ENCODE peak calls at places on chromosome 12, in four cellular contexts. J, Z, H and I are unnamed samples.
A peak's percentile ranks its signal among the peaks of the same experiment; 100 is the strongest.

GRCh38 chr12:90064759-90065158 is 356.1 kb upstream of the ATP2B1 start:
- DNase-seq in J (no peak), Z (no peak), H (no peak), I (no peak)

GRCh38 chr12:12327802-12328201 is 22.2 kb downstream of the MANSC1 start:
- DNase-seq in J (peak; percentile 71), Z (no peak), H (peak; percentile 35), I (no peak)

GRCh38 chr12:109736552-109737108 is 23.0 kb downstream of the FAM222A start:
- DNase-seq in J (peak; percentile 91), Z (peak; percentile 57), H (no peak), I (peak; percentile 28)

GRCh38 chr12:62292761-62293446 is 32.7 kb downstream of the USP15 start:
- DNase-seq in J (no peak), Z (no peak), H (no peak), I (no peak)

GRCh38 chr12:92899388-92900001 is 29.6 kb downstream of the EEA1 start:
- DNase-seq in J (no peak), Z (peak; percentile 94), H (peak; percentile 33), I (peak; percentile 95)

GRCh38 chr12:106192659-106193403 is 54.1 kb upstream of the NUAK1 start:
- DNase-seq in J (no peak), Z (no peak), H (no peak), I (no peak)

GRCh38 chr12:44618960-44619359 is 257.2 kb downstream of the NELL2 start:
- DNase-seq in J (no peak), Z (no peak), H (no peak), I (no peak)

GRCh38 chr12:109264095-109264942 is 44.8 kb downstream of the FOXN4 start:
- DNase-seq in J (peak; percentile 89), Z (peak; percentile 90), H (peak; percentile 62), I (no peak)

GRCh38 chr12:132139912-132140311 is 4.2 kb downstream of the DDX51 start:
- DNase-seq in J (no peak), Z (no peak), H (no peak), I (no peak)

GRCh38 chr12:59459966-59460365 is 135.9 kb upstream of the SLC16A7 start:
- DNase-seq in J (no peak), Z (no peak), H (no peak), I (peak; percentile 34)

GRCh38 chr12:28130625-28131598 is 59.3 kb upstream of the CCDC91 start:
- DNase-seq in J (no peak), Z (peak; percentile 64), H (no peak), I (peak; percentile 100)

GRCh38 chr12:91094036-91094660 is 17.1 kb downstream of the LUM start:
- DNase-seq in J (no peak), Z (no peak), H (no peak), I (peak; percentile 43)

GRCh38 chr12:27304856-27305255 is 27.8 kb upstream of the BMAL2 start:
- DNase-seq in J (no peak), Z (no peak), H (no peak), I (no peak)

GRCh38 chr12:7872565-7873304 is at the start of gene SLC2A14:
- DNase-seq in J (peak; percentile 16), Z (no peak), H (no peak), I (no peak)

GRCh38 chr12:124685689-124685993 is 118.2 kb upstream of the NCOR2 start:
- DNase-seq in J (no peak), Z (no peak), H (no peak), I (peak; percentile 47)

GRCh38 chr12:115144425-115144824 is 460.4 kb upstream of the TBX3 start:
- DNase-seq in J (no peak), Z (no peak), H (no peak), I (no peak)

GRCh38 chr12:26195250-26195640 is at the start of gene SSPN:
- DNase-seq in J (peak; percentile 77), Z (peak; percentile 91), H (peak; percentile 34), I (no peak)

GRCh38 chr12:115630133-115630532 is 647.4 kb downstream of the MED13L start:
- DNase-seq in J (no peak), Z (no peak), H (no peak), I (no peak)

GRCh38 chr12:55931317-55931779 is 386 bp downstream of the DGKA start:
- DNase-seq in J (no peak), Z (no peak), H (no peak), I (no peak)

GRCh38 chr12:93733358-93733757 is 56.2 kb downstream of the CRADD start:
- DNase-seq in J (no peak), Z (peak; percentile 74), H (no peak), I (no peak)

GRCh38 chr12:117143008-117143532 is 43.9 kb upstream of the TESC start:
- DNase-seq in J (no peak), Z (no peak), H (peak; percentile 53), I (peak; percentile 83)

GRCh38 chr12:29768372-29768771 is 15.4 kb downstream of the TMTC1 start:
- DNase-seq in J (no peak), Z (no peak), H (no peak), I (no peak)

GRCh38 chr12:89244536-89244935 is 107.8 kb downstream of the DUSP6 start:
- DNase-seq in J (no peak), Z (no peak), H (no peak), I (peak; percentile 40)

GRCh38 chr12:42315108-42315507 is 10.8 kb downstream of the ZCRB1 start:
- DNase-seq in J (no peak), Z (no peak), H (no peak), I (no peak)

GRCh38 chr12:27868165-27868564 is 88.1 kb upstream of the MANSC4 start:
- DNase-seq in J (no peak), Z (no peak), H (no peak), I (peak; percentile 61)

DNA sequence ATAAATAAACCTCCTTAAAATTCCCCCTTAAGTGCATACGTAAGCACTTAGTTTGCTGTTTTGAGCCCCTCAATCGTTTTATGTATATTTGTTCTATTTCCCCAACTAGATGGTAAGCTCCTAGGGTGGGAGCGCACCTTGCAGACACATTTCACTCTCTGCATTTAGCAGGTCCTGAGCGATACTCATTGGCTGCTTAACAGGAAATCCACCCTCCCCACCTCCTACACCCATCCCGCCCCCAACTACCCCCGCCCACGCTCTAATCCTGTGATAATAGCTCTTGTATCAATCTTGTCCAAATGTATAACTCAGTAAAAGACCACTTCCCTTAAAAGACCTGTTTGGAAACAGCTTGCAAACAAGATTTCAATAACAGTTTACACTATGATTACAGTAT is 8.2 kb downstream of the LPAR5 start:
- DNase-seq in J (no peak), Z (no peak), H (no peak), I (no peak)
- H3K4me1 ChIP-seq in J (no peaks in the 10 kb centered on the region), Z (no peaks in the 10 kb centered on the region), H (no peaks in the 10 kb centered on the region), I (peaks cover 8% of the 10 kb centered on the region)

GRCh38 chr12:130816055-130816454 is 23.0 kb downstream of the STX2 start:
- DNase-seq in J (peak; percentile 15), Z (no peak), H (no peak), I (no peak)

GRCh38 chr12:130819681-130820080 is 19.4 kb downstream of the STX2 start:
- DNase-seq in J (no peak), Z (no peak), H (no peak), I (no peak)

GRCh38 chr12:130817804-130818203 is 21.2 kb downstream of the STX2 start:
- DNase-seq in J (no peak), Z (no peak), H (no peak), I (no peak)

GRCh38 chr12:130818381-130819247 is 20.4 kb downstream of the STX2 start:
- DNase-seq in J (peak; percentile 79), Z (peak; percentile 79), H (peak; percentile 52), I (peak; percentile 66)

GRCh38 chr12:130819248-130819576 is 19.8 kb downstream of the STX2 start:
- DNase-seq in J (no peak), Z (no peak), H (no peak), I (no peak)
- TF ChIP-seq CTCF in J (no peak), Z (peak; percentile 32), H (no peak), I (no peak)

GRCh38 chr12:121187501-121187900 is 22.4 kb upstream of the P2RX4 start:
- DNase-seq in J (no peak), Z (no peak), H (no peak), I (no peak)
- H3K27ac ChIP-seq in J (no peak overlapping the region), Z (no peak overlapping the region), H (no peak overlapping the region), I (no peak overlapping the region)

DNA sequence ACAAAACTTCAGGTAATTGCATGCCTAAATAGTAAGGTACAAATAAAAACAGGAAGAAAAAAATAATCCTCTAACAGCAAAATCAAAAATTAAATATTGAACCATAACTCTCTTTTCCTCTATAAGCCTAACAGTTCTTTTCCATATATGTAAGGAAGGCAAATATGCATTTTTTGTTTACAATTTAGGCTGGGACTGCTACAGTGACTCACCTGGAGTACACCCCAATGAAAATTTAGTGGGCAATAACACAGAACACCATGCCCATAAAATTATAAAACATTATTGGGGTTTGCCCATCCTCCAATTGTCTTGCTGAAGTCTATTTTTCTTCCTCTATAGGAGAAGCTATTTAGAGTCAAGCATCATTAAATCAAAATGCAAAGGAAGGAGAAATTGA is 277.0 kb downstream of the PAWR start:
- DNase-seq in J (no peak), Z (no peak), H (no peak), I (no peak)
- H3K4me1 ChIP-seq in J (peaks cover 46% of the 10 kb centered on the region), Z (peaks cover 35% of the 10 kb centered on the region), H (peaks cover 8% of the 10 kb centered on the region), I (peaks cover 23% of the 10 kb centered on the region)

DNA sequence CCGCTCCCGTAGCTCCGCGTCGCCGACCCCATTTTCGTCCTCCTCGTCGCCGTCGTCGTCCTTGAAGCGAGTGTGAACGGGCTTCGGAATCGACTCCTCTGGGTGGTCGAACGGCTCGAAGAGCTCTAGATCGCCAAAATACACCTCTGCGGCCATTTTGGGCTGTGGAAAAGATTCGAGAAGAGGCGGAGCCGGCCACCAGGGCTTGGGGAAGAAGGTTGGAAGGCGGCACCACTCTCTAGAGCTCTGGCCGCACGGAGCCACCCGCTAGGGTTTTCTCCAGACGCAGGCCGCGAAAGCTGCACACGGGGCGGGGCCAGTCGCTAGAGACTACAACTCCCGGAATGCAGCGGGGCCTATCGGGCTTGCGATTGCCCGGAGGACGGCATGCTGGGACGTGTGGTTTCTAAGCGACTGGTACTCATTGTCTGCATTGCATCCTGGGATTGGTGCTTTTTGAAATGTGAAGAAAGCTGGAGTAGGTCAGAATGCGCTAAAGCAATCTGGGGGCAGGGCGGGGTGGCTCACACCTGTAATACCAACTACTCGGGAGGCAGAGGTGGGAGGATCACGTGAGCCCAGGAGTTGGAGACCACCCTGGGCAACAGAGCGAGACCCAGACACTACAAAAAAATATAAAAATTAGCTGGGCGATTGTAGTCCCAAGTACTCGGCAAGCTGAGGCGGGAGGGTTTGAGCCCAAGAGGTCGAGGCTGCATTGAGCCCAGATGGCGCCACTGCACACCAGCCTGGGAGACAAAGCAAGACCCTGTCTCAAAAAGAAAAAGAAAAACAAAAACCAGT is at the start of gene ZCCHC8:
- DNase-seq in J (peak; percentile 99), Z (peak; percentile 98), H (peak; percentile 98), I (peak; percentile 95)
- TF ChIP-seq CTCF in J (no peak), Z (no peak), H (no peak), I (peak; percentile 19)

DNA sequence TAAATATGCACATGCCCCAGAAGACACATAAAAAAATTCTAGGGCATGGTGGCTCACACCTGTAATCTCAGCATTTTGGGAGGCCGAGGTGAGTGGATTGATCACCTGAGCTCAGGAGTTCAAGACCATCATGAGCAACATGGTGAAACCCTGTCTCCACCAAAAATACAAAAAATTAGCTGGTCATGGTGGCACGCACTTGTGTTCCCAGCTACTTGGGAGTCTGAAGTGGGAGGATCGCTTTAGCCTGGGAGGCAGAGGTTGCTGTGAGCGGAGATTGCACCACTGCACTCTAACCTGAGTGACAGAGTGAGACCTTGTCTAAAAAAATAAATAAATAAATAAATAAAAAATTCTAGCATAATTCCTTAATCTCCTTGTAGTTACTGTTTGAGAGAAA is 3.9 kb downstream of the CD69 start:
- DNase-seq in J (no peak), Z (no peak), H (no peak), I (no peak)
- H3K27ac ChIP-seq in J (no peak overlapping the region), Z (no peak overlapping the region), H (no peak overlapping the region), I (no peak overlapping the region)